ENCODE peak calls at places on chromosomes 11 and 22, in four cellular contexts. U is A549, R is WTC11, T is K562. M is an unnamed sample.

GRCh38 chr11:126268361-126268707 is 361 bp downstream of the SRPRA start:
- DNase-seq in U (no peak), T (peak), R (no peak), M (no peak)

GRCh38 chr22:38788417-38788816 is 5.5 kb downstream of the DNAL4 start:
- DNase-seq in R (no peak), U (peak), T (no peak), M (no peak)

GRCh38 chr11:126467471-126467870 is 112.0 kb downstream of the ST3GAL4 start:
- DNase-seq in T (no peak), R (no peak), U (no peak), M (no peak)

GRCh38 chr22:36077261-36077660 is 48.6 kb upstream of the RBFOX2 start:
- DNase-seq in T (no peak), R (no peak), U (no peak), M (no peak)

GRCh38 chr22:32776397-32776796 is 25.1 kb upstream of the TIMP3 start:
- DNase-seq in T (no peak), R (no peak), U (no peak), M (no peak)

GRCh38 chr11:67381244-67381972 is 8.0 kb upstream of the CLCF1 start:
- DNase-seq in R (no peak), U (no peak), T (no peak), M (no peak)

GRCh38 chr11:78261869-78262637 is 73.3 kb downstream of the USP35 start:
- DNase-seq in R (no peak), T (no peak), U (no peak), M (no peak)

GRCh38 chr11:133228406-133229330 is 303.6 kb downstream of the OPCML start:
- DNase-seq in R (peak), U (no peak), T (no peak), M (no peak)

GRCh38 chr22:50314455-50315288 is 7.2 kb upstream of the PLXNB2 start:
- DNase-seq in R (no peak), T (peak), U (no peak), M (no peak)

GRCh38 chr11:79939111-79939510 is 498.3 kb upstream of the TENM4 start:
- DNase-seq in T (no peak), R (no peak), U (no peak), M (no peak)

GRCh38 chr11:101428918-101429317 is 154.9 kb downstream of the TRPC6 start:
- DNase-seq in T (no peak), U (peak), R (no peak), M (peak)

GRCh38 chr22:42561856-42562255 is 8.1 kb downstream of the SERHL2 start:
- DNase-seq in U (no peak), T (no peak), R (no peak), M (no peak)

GRCh38 chr11:19472679-19473078 is 231.9 kb upstream of the E2F8 start:
- DNase-seq in T (no peak), R (no peak), U (no peak), M (no peak)

GRCh38 chr11:124751741-124752470 is at the start of gene VSIG2:
- DNase-seq in R (peak), T (no peak), U (no peak), M (no peak)

GRCh38 chr11:111778047-111778558 is 11.9 kb upstream of the PPP2R1B start:
- DNase-seq in U (no peak), R (no peak), T (no peak), M (peak)

GRCh38 chr22:33806191-33806590 is 114.1 kb downstream of the LARGE1 start:
- DNase-seq in U (no peak), R (no peak), T (no peak), M (no peak)

DNA sequence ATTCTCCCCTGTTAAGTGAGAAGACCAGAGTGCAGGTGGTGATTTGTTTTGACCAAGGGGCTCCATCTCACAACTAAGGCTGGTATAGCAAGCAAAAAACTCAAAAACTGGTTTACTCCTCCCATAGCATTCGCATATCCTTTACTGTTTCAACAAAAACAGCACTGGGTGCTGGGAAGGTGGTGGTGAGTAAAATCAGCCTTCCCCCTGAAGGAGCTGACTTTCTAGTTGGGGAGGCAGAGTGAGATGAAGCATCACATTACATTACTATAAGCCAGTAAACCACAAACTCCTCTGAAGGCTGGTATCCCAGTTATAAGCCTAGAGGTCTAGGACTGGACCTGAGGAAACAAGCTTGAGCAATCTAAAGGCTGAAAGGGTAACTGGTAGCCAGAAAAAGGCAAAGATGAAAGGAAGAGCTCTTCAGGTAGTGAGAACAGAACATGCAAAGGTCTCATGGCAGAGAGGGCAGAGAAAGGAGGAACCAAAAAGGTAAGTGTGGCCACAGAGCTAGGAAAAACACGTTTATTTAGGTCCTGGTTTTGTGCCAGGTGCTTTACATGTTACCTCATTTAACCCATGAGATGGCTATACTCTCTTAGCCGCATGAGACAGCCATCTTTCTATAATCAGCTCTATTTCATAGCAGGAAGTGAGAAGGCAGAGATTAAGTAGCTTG is 22.3 kb downstream of the TMEM123 start:
- DNase-seq in T (no peak), U (no peak), R (no peak), M (no peak)
- TF ChIP-seq HMGXB4 in T (no peak), U (no peak), R (no peak), M (no peak)

DNA sequence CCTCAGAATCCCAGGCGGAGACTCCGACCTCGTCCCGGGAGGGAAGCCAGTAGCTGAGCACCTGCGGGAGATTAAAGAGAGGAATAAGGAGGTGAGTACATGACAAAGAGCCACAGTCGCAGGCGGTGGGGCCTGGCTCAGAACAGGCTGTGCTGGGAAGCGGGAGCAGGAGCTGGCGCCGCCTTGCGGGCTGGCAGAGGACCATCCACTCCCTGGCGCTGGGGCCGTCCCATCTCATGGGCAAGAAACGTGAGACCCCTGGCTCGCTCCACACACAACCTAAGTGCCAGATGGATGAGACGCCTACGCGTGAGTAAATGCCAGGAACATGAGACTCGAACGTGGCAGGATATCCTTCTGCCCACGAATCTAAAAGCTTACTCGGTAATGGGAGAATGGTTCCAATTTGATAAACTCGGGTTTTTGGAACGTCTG is 6.3 kb downstream of the CEND1 start:
- DNase-seq in R (peak), U (peak), T (peak), M (no peak)
- TF ChIP-seq HMGXB4 in R (no peak), U (no peak), T (no peak), M (no peak)

DNA sequence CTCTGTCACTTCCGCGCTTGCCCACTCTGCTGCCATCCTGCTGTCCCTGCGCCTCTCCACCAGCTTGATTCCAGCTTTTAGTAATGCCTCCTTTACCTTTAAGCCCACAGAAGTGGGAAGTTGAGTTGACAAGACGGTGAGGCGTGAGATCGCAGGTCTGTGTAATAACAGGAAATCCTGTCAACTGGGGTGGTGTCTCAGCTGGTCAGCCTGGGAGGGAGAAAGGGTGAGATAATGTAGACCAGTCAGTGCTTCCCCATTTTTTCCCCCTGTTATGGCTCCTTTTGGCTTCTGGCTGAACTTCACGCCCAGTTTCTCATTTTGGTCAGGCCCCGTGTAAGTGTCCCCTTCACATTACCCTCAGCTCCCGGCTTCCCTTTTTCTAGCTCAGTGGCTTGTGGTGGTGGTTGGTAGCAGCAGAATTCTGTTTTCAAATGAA is 98.9 kb downstream of the TRAF6 start:
- DNase-seq in T (peak), U (no peak), R (no peak), M (no peak)
- TF ChIP-seq HMGXB4 in T (no peak), U (no peak), R (no peak), M (no peak)

GRCh38 chr22:41481131-41481830 is 12.4 kb downstream of the ACO2 start:
- DNase-seq in U (no peak), R (no peak), T (no peak), M (no peak)
- TF ChIP-seq HMGXB4 in U (no peak), R (no peak), T (no peak), M (no peak)

M was measured in HepG2.